ENCODE peak calls at places on chromosomes 2 and 18, in four cellular contexts. One of them, this sample, is unnamed.

GRCh38 chr2:38274286-38275276 is 102.5 kb downstream of the ATL2 start:
- DNase-seq in activated CD8-positive, alpha-beta memory T cell treated with anti-CD3 and anti-CD28 coated beads, Interleukin-2, amount 50 U/mL, for 4 hours: no peak
- DNase-seq in T47D: peak
- DNase-seq in stimulated activated CD8-positive, alpha-beta memory T cell treated with anti-CD3 and anti-CD28 coated beads, Interleukin-15, amount 100 ng/mL, for 24 hours: no peak
- DNase-seq in this sample: no peak

GRCh38 chr2:6788614-6789013 is 77.1 kb downstream of the CMPK2 start:
- DNase-seq in activated CD8-positive, alpha-beta memory T cell treated with anti-CD3 and anti-CD28 coated beads, Interleukin-2, amount 50 U/mL, for 4 hours: no peak
- DNase-seq in T47D: no peak
- DNase-seq in stimulated activated CD8-positive, alpha-beta memory T cell treated with anti-CD3 and anti-CD28 coated beads, Interleukin-15, amount 100 ng/mL, for 24 hours: no peak
- DNase-seq in this sample: no peak

GRCh38 chr2:147818741-147819140 is 26.1 kb upstream of the ACVR2A start:
- DNase-seq in activated CD8-positive, alpha-beta memory T cell treated with anti-CD3 and anti-CD28 coated beads, Interleukin-2, amount 50 U/mL, for 4 hours: no peak
- DNase-seq in stimulated activated CD8-positive, alpha-beta memory T cell treated with anti-CD3 and anti-CD28 coated beads, Interleukin-15, amount 100 ng/mL, for 24 hours: no peak
- DNase-seq in T47D: no peak
- DNase-seq in this sample: no peak

GRCh38 chr2:5818947-5819346 is 126.8 kb downstream of the SOX11 start:
- DNase-seq in stimulated activated CD8-positive, alpha-beta memory T cell treated with anti-CD3 and anti-CD28 coated beads, Interleukin-15, amount 100 ng/mL, for 24 hours: no peak
- DNase-seq in T47D: peak
- DNase-seq in activated CD8-positive, alpha-beta memory T cell treated with anti-CD3 and anti-CD28 coated beads, Interleukin-2, amount 50 U/mL, for 4 hours: no peak
- DNase-seq in this sample: no peak

GRCh38 chr2:132701810-132702209 is 31.8 kb upstream of the LYPD1 start:
- DNase-seq in stimulated activated CD8-positive, alpha-beta memory T cell treated with anti-CD3 and anti-CD28 coated beads, Interleukin-15, amount 100 ng/mL, for 24 hours: no peak
- DNase-seq in activated CD8-positive, alpha-beta memory T cell treated with anti-CD3 and anti-CD28 coated beads, Interleukin-2, amount 50 U/mL, for 4 hours: no peak
- DNase-seq in T47D: no peak
- DNase-seq in this sample: no peak

GRCh38 chr2:45554764-45555163 is 56.3 kb downstream of the SRBD1 start:
- DNase-seq in activated CD8-positive, alpha-beta memory T cell treated with anti-CD3 and anti-CD28 coated beads, Interleukin-2, amount 50 U/mL, for 4 hours: no peak
- DNase-seq in T47D: no peak
- DNase-seq in stimulated activated CD8-positive, alpha-beta memory T cell treated with anti-CD3 and anti-CD28 coated beads, Interleukin-15, amount 100 ng/mL, for 24 hours: no peak
- DNase-seq in this sample: no peak

GRCh38 chr2:172211507-172211906 is 108.8 kb upstream of the DLX2 start:
- DNase-seq in stimulated activated CD8-positive, alpha-beta memory T cell treated with anti-CD3 and anti-CD28 coated beads, Interleukin-15, amount 100 ng/mL, for 24 hours: no peak
- DNase-seq in T47D: no peak
- DNase-seq in activated CD8-positive, alpha-beta memory T cell treated with anti-CD3 and anti-CD28 coated beads, Interleukin-2, amount 50 U/mL, for 4 hours: no peak
- DNase-seq in this sample: no peak

GRCh38 chr2:17539596-17539992 is 902 bp upstream of the VSNL1 start:
- DNase-seq in T47D: no peak
- DNase-seq in stimulated activated CD8-positive, alpha-beta memory T cell treated with anti-CD3 and anti-CD28 coated beads, Interleukin-15, amount 100 ng/mL, for 24 hours: no peak
- DNase-seq in activated CD8-positive, alpha-beta memory T cell treated with anti-CD3 and anti-CD28 coated beads, Interleukin-2, amount 50 U/mL, for 4 hours: no peak
- DNase-seq in this sample: no peak

GRCh38 chr2:241218131-241219029 is 29.9 kb downstream of the ANO7 start:
- DNase-seq in T47D: peak
- DNase-seq in stimulated activated CD8-positive, alpha-beta memory T cell treated with anti-CD3 and anti-CD28 coated beads, Interleukin-15, amount 100 ng/mL, for 24 hours: no peak
- DNase-seq in activated CD8-positive, alpha-beta memory T cell treated with anti-CD3 and anti-CD28 coated beads, Interleukin-2, amount 50 U/mL, for 4 hours: peak
- DNase-seq in this sample: peak

GRCh38 chr18:59063300-59063895 is 76.3 kb upstream of the SEC11C start:
- DNase-seq in stimulated activated CD8-positive, alpha-beta memory T cell treated with anti-CD3 and anti-CD28 coated beads, Interleukin-15, amount 100 ng/mL, for 24 hours: no peak
- DNase-seq in activated CD8-positive, alpha-beta memory T cell treated with anti-CD3 and anti-CD28 coated beads, Interleukin-2, amount 50 U/mL, for 4 hours: no peak
- DNase-seq in T47D: no peak
- DNase-seq in this sample: no peak

GRCh38 chr2:83196225-83196624 is 1262.9 kb downstream of the SUCLG1 start:
- DNase-seq in stimulated activated CD8-positive, alpha-beta memory T cell treated with anti-CD3 and anti-CD28 coated beads, Interleukin-15, amount 100 ng/mL, for 24 hours: no peak
- DNase-seq in T47D: peak
- DNase-seq in activated CD8-positive, alpha-beta memory T cell treated with anti-CD3 and anti-CD28 coated beads, Interleukin-2, amount 50 U/mL, for 4 hours: no peak
- DNase-seq in this sample: no peak